ENCODE peak calls at places on chromosomes 6 and 20, in six cellular contexts. F is fibroblast of pulmonary artery, B is thoracic aorta, U is AG09309, G is bronchial epithelial cell, E is vagina. N is an unnamed sample.

GRCh38 chr20:38748097-38748862 is at the start of gene ACTR5:
- DNase-seq in F (peak; percentile 88), E (peak; percentile 92), U (peak; percentile 42), G (peak; percentile 75), B (peak; percentile 41), N (peak; percentile 41)

GRCh38 chr6:169904051-169904922 is 152.9 kb downstream of the ERMARD start:
- DNase-seq in B (no peak), F (no peak), E (no peak), G (no peak), U (no peak), N (no peak)

GRCh38 chr20:62772618-62772993 is 23.7 kb upstream of the MRGBP start:
- DNase-seq in F (no peak), G (no peak), E (no peak), B (no peak), U (no peak), N (no peak)

GRCh38 chr6:112251170-112251945 is 3.0 kb downstream of the LAMA4 start:
- DNase-seq in F (peak; percentile 83), E (no peak), U (no peak), B (no peak), G (no peak), N (peak; percentile 56)

GRCh38 chr6:150788135-150788534 is 77.4 kb upstream of the MTHFD1L start:
- DNase-seq in E (no peak), U (no peak), B (no peak), G (no peak), F (no peak), N (no peak)

GRCh38 chr6:118240878-118241528 is 307.1 kb upstream of the PLN start:
- DNase-seq in F (no peak), U (no peak), E (no peak), G (no peak), B (no peak), N (no peak)

GRCh38 chr6:135066806-135067205 is 12.2 kb upstream of the HBS1L start:
- DNase-seq in B (no peak), F (no peak), E (no peak), G (no peak), U (no peak), N (no peak)

GRCh38 chr20:60242836-60243520 is 284.8 kb downstream of the CDH26 start:
- DNase-seq in U (no peak), E (peak; percentile 54), F (peak; percentile 1), B (no peak), G (peak; percentile 37), N (no peak)

GRCh38 chr20:37989601-37990001 is 43.7 kb downstream of the TTI1 start:
- DNase-seq in G (peak; percentile 63), E (no peak), B (no peak), U (no peak), F (peak; percentile 11), N (no peak)

GRCh38 chr20:52041966-52042365 is 149.6 kb downstream of the ZFP64 start:
- DNase-seq in E (no peak), F (no peak), G (no peak), U (no peak), B (no peak), N (no peak)

GRCh38 chr20:52049001-52049731 is 142.4 kb downstream of the ZFP64 start:
- DNase-seq in E (no peak), F (peak; percentile 42), U (peak; percentile 25), B (no peak), G (no peak), N (no peak)

GRCh38 chr20:52048365-52048764 is 143.2 kb downstream of the ZFP64 start:
- DNase-seq in F (no peak), G (no peak), B (no peak), E (no peak), U (no peak), N (no peak)

GRCh38 chr20:52047811-52048302 is 143.7 kb downstream of the ZFP64 start:
- DNase-seq in F (peak; percentile 33), E (no peak), U (no peak), B (no peak), G (no peak), N (no peak)
- H3K4me3 ChIP-seq in F (no peak overlapping the region), E (no peak overlapping the region), U (no peak overlapping the region), B (no peak overlapping the region), G (no peak overlapping the region), N (peak overlapping the region; percentile 22)

GRCh38 chr6:77124604-77125003 is 338.7 kb downstream of the HTR1B start:
- DNase-seq in F (peak; percentile 6), U (peak; percentile 5), E (no peak), B (no peak), G (peak; percentile 79), N (peak; percentile 7)
- TF ChIP-seq CTCF in F (no peak), U (peak; percentile 33), E (no peak), B (no peak), G (peak; percentile 33), N (peak; percentile 47)

DNA sequence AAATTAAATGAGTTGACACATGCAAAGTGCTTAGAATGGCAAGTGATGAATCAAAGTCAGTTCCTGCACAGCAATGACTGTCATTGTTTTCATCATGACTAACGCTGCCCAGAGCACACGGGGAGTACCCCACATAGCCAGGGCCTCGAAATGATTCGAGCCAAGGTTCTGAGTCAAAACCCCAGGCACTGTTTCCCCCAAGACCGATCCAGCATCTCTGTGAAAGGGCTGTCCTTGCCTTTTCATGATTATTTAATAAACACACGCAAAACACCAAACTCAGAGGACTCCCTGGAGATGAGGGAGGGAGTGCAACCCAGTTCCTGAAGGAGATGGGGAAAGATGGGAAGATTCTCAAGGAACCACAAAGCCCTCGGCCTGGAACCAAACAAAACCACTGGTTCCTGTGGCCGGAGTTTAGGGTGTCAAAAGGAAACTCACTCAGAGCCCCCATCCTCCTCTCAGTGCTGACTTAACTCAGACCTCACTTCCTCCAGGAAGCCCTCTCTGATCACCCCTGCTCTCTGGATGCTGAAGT is 3.8 kb downstream of the PREX1 start:
- DNase-seq in G (peak; percentile 83), B (no peak), U (peak; percentile 60), F (peak; percentile 57), E (no peak), N (no peak)
- H3K4me3 ChIP-seq in G (no peak overlapping the region), B (peak overlapping the region; percentile 90), U (no peak overlapping the region), F (no peak overlapping the region), E (no peak overlapping the region), N (no peak overlapping the region)

GRCh38 chr6:123777554-123777953 is 26.1 kb upstream of the NKAIN2 start:
- DNase-seq in F (peak; percentile 36), B (no peak), U (no peak), E (no peak), G (peak; percentile 56), N (no peak)
- TF ChIP-seq CTCF in F (peak; percentile 36), B (no peak), U (no peak), E (no peak), G (peak; percentile 17), N (peak; percentile 55)

GRCh38 chr6:37018152-37019064 is 13.0 kb downstream of the FGD2 start:
- DNase-seq in G (peak; percentile 81), E (no peak), U (peak; percentile 63), B (peak; percentile 73), F (peak; percentile 91), N (peak; percentile 68)
- H3K4me3 ChIP-seq in G (no peak overlapping the region), E (no peak overlapping the region), U (no peak overlapping the region), B (no peak overlapping the region), F (no peak overlapping the region), N (no peak overlapping the region)

GRCh38 chr20:32823737-32824588 is 4.2 kb downstream of the MAPRE1 start:
- DNase-seq in B (no peak), G (no peak), F (peak; percentile 29), E (no peak), U (no peak), N (no peak)

GRCh38 chr20:32823078-32823477 is 3.3 kb downstream of the MAPRE1 start:
- DNase-seq in U (peak; percentile 62), F (peak; percentile 78), G (peak; percentile 62), B (no peak), E (no peak), N (peak; percentile 58)

GRCh38 chr20:32822189-32822588 is 2.4 kb downstream of the MAPRE1 start:
- DNase-seq in U (no peak), E (no peak), F (no peak), G (no peak), B (no peak), N (no peak)

GRCh38 chr20:32820698-32821378 is 1.1 kb downstream of the MAPRE1 start:
- DNase-seq in B (no peak), G (no peak), U (no peak), E (no peak), F (no peak), N (no peak)

DNA sequence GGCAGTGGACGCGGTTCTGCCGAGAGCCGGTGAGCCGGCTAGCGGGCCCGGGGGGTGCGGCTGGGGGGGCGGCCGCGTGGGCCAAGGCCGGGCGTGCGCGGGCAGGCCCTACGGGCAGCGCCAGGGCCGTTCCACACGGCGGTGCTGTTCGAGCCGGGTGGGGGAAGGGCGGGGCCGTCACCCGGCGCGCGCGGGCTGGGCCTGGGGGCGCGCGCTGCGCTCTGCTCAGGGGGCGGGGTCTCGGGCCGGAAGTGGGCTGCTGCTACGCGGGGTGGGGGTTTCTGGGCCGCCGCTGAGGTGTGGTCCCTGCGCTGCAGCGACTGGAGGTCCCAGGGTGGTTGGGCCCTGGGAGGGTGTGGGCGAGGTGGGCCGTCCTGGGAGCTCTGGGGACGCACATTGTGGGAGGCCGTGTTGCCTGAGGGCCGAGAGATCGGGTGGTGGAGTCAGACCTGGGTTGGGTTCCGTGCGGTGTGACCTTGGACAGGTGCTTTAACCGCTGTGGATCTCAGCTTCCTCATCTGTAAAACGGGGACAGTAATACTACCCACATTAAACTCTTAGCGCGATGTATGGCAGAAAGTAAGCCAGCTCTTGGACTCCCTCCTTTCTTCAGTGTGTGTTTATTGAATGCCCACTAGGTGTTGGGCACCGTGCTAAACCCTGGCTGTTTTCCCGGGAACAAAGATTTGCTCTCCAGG is 395 bp downstream of the MAPRE1 start:
- DNase-seq in G (no peak), F (peak; percentile 56), U (no peak), E (no peak), B (peak; percentile 5), N (no peak)
- TF ChIP-seq CTCF in G (no peak), F (peak; percentile 9), U (peak; percentile 1), E (no peak), B (no peak), N (peak; percentile 12)

DNA sequence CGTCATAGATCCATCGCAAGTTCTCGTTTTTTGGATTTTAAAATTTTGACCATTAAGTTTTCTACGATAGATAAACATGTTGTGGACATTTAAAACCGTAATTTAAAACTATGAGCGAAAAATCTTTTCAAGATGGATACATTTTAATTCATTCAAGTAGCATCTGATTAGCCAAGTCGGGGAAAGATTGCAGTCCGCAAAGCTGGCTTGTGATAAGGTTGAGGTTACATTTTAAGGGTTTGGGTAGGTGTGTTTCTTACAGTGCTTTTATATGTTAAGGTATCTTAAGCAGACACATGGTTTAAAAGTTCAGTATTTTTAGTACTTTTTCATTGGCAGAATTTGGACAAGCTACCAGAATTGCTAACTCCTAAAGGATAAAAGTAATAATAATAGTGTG is 1.2 kb downstream of the WTAP start:
- DNase-seq in U (no peak), B (no peak), F (no peak), G (no peak), E (no peak), N (no peak)
- H3K4me3 ChIP-seq in U (peak overlapping the region; percentile 68), B (peak overlapping the region; percentile 89), F (peak overlapping the region; percentile 92), G (peak overlapping the region; percentile 90), E (peak overlapping the region; percentile 79), N (peak overlapping the region; percentile 79)